ENCODE peak calls at places on chromosomes 4 and X, in six cellular contexts. One of them, this sample, is unnamed.

GRCh38 chr4:45647823-45648222 is 476.0 kb downstream of the GABRG1 start:
- DNase-seq in KG1: no peak
- DNase-seq in activated CD8-positive, alpha-beta memory T cell treated with anti-CD3 and anti-CD28 coated beads, Interleukin-2, amount 10 ng/mL, durations not matched to agents 7 days and 5 days: no peak
- DNase-seq in putamen: no peak
- DNase-seq in HS-5: no peak
- DNase-seq in ELR: no peak
- DNase-seq in this sample: no peak

GRCh38 chrX:83508006-83508405 is at the start of gene POU3F4:
- DNase-seq in activated CD8-positive, alpha-beta memory T cell treated with anti-CD3 and anti-CD28 coated beads, Interleukin-2, amount 10 ng/mL, durations not matched to agents 7 days and 5 days: no peak
- DNase-seq in KG1: no peak
- DNase-seq in putamen: peak
- DNase-seq in ELR: no peak
- DNase-seq in HS-5: no peak
- DNase-seq in this sample: peak

GRCh38 chr4:103754844-103755243 is 35.1 kb upstream of the TACR3 start:
- DNase-seq in activated CD8-positive, alpha-beta memory T cell treated with anti-CD3 and anti-CD28 coated beads, Interleukin-2, amount 10 ng/mL, durations not matched to agents 7 days and 5 days: no peak
- DNase-seq in HS-5: peak
- DNase-seq in KG1: no peak
- DNase-seq in ELR: peak
- DNase-seq in putamen: no peak
- DNase-seq in this sample: no peak

GRCh38 chr4:76007089-76007559 is at the start of gene CXCL9:
- DNase-seq in putamen: no peak
- DNase-seq in HS-5: no peak
- DNase-seq in KG1: no peak
- DNase-seq in ELR: no peak
- DNase-seq in activated CD8-positive, alpha-beta memory T cell treated with anti-CD3 and anti-CD28 coated beads, Interleukin-2, amount 10 ng/mL, durations not matched to agents 7 days and 5 days: no peak
- DNase-seq in this sample: no peak

GRCh38 chrX:54063361-54063760 is 19.1 kb upstream of the PHF8 start:
- DNase-seq in activated CD8-positive, alpha-beta memory T cell treated with anti-CD3 and anti-CD28 coated beads, Interleukin-2, amount 10 ng/mL, durations not matched to agents 7 days and 5 days: no peak
- DNase-seq in putamen: no peak
- DNase-seq in HS-5: no peak
- DNase-seq in KG1: no peak
- DNase-seq in ELR: no peak
- DNase-seq in this sample: no peak

GRCh38 chr4:8534129-8534528 is 46.1 kb upstream of the GPR78 start:
- DNase-seq in KG1: no peak
- DNase-seq in ELR: no peak
- DNase-seq in putamen: no peak
- DNase-seq in activated CD8-positive, alpha-beta memory T cell treated with anti-CD3 and anti-CD28 coated beads, Interleukin-2, amount 10 ng/mL, durations not matched to agents 7 days and 5 days: no peak
- DNase-seq in HS-5: no peak
- DNase-seq in this sample: no peak

GRCh38 chrX:20217279-20217678 is 49.4 kb downstream of the RPS6KA3 start:
- DNase-seq in ELR: peak
- DNase-seq in HS-5: peak
- DNase-seq in KG1: no peak
- DNase-seq in activated CD8-positive, alpha-beta memory T cell treated with anti-CD3 and anti-CD28 coated beads, Interleukin-2, amount 10 ng/mL, durations not matched to agents 7 days and 5 days: no peak
- DNase-seq in putamen: no peak
- DNase-seq in this sample: no peak

GRCh38 chrX:119343856-119344255 is 55.3 kb upstream of the SLC25A43 start:
- DNase-seq in KG1: no peak
- DNase-seq in activated CD8-positive, alpha-beta memory T cell treated with anti-CD3 and anti-CD28 coated beads, Interleukin-2, amount 10 ng/mL, durations not matched to agents 7 days and 5 days: no peak
- DNase-seq in HS-5: no peak
- DNase-seq in putamen: no peak
- DNase-seq in ELR: peak
- DNase-seq in this sample: no peak

GRCh38 chrX:133185119-133185518 is 33.0 kb downstream of the TFDP3 start:
- DNase-seq in HS-5: no peak
- DNase-seq in putamen: no peak
- DNase-seq in activated CD8-positive, alpha-beta memory T cell treated with anti-CD3 and anti-CD28 coated beads, Interleukin-2, amount 10 ng/mL, durations not matched to agents 7 days and 5 days: no peak
- DNase-seq in ELR: no peak
- DNase-seq in KG1: no peak
- DNase-seq in this sample: no peak

GRCh38 chr4:114423582-114423981 is 175.0 kb upstream of the UGT8 start:
- DNase-seq in ELR: no peak
- DNase-seq in putamen: no peak
- DNase-seq in activated CD8-positive, alpha-beta memory T cell treated with anti-CD3 and anti-CD28 coated beads, Interleukin-2, amount 10 ng/mL, durations not matched to agents 7 days and 5 days: no peak
- DNase-seq in KG1: no peak
- DNase-seq in HS-5: no peak
- DNase-seq in this sample: no peak

GRCh38 chr4:76208005-76208765 is 5.4 kb downstream of the SCARB2 start:
- DNase-seq in KG1: no peak
- DNase-seq in putamen: peak
- DNase-seq in ELR: peak
- DNase-seq in HS-5: peak
- DNase-seq in activated CD8-positive, alpha-beta memory T cell treated with anti-CD3 and anti-CD28 coated beads, Interleukin-2, amount 10 ng/mL, durations not matched to agents 7 days and 5 days: no peak
- DNase-seq in this sample: no peak

GRCh38 chrX:132093239-132093860 is 34.5 kb downstream of the FRMD7 start:
- DNase-seq in KG1: no peak
- DNase-seq in ELR: no peak
- DNase-seq in activated CD8-positive, alpha-beta memory T cell treated with anti-CD3 and anti-CD28 coated beads, Interleukin-2, amount 10 ng/mL, durations not matched to agents 7 days and 5 days: no peak
- DNase-seq in putamen: no peak
- DNase-seq in HS-5: no peak
- DNase-seq in this sample: no peak

GRCh38 chr4:1357356-1358248 is 10.6 kb downstream of the UVSSA start:
- DNase-seq in ELR: no peak
- DNase-seq in KG1: no peak
- DNase-seq in putamen: peak
- DNase-seq in activated CD8-positive, alpha-beta memory T cell treated with anti-CD3 and anti-CD28 coated beads, Interleukin-2, amount 10 ng/mL, durations not matched to agents 7 days and 5 days: no peak
- DNase-seq in HS-5: no peak
- DNase-seq in this sample: no peak

GRCh38 chr4:3705236-3705987 is 60.8 kb upstream of the ADRA2C start:
- DNase-seq in activated CD8-positive, alpha-beta memory T cell treated with anti-CD3 and anti-CD28 coated beads, Interleukin-2, amount 10 ng/mL, durations not matched to agents 7 days and 5 days: no peak
- DNase-seq in HS-5: no peak
- DNase-seq in putamen: no peak
- DNase-seq in KG1: no peak
- DNase-seq in ELR: no peak
- DNase-seq in this sample: no peak

GRCh38 chrX:103376979-103377324 is 614 bp downstream of the BEX3 start:
- DNase-seq in KG1: no peak
- DNase-seq in putamen: peak
- DNase-seq in activated CD8-positive, alpha-beta memory T cell treated with anti-CD3 and anti-CD28 coated beads, Interleukin-2, amount 10 ng/mL, durations not matched to agents 7 days and 5 days: no peak
- DNase-seq in ELR: peak
- DNase-seq in HS-5: no peak
- DNase-seq in this sample: peak

GRCh38 chr4:38062088-38062893 is 102.1 kb downstream of the PTTG2 start:
- DNase-seq in putamen: peak
- DNase-seq in ELR: peak
- DNase-seq in activated CD8-positive, alpha-beta memory T cell treated with anti-CD3 and anti-CD28 coated beads, Interleukin-2, amount 10 ng/mL, durations not matched to agents 7 days and 5 days: peak
- DNase-seq in KG1: peak
- DNase-seq in HS-5: peak
- DNase-seq in this sample: peak

GRCh38 chr4:141134051-141134450 is 782 bp upstream of the RNF150 start:
- DNase-seq in putamen: no peak
- DNase-seq in KG1: no peak
- DNase-seq in HS-5: no peak
- DNase-seq in activated CD8-positive, alpha-beta memory T cell treated with anti-CD3 and anti-CD28 coated beads, Interleukin-2, amount 10 ng/mL, durations not matched to agents 7 days and 5 days: no peak
- DNase-seq in ELR: peak
- DNase-seq in this sample: no peak

GRCh38 chrX:105973387-105973739 is 65.2 kb downstream of the SERPINA7 start:
- DNase-seq in ELR: no peak
- DNase-seq in putamen: no peak
- DNase-seq in HS-5: no peak
- DNase-seq in KG1: no peak
- DNase-seq in activated CD8-positive, alpha-beta memory T cell treated with anti-CD3 and anti-CD28 coated beads, Interleukin-2, amount 10 ng/mL, durations not matched to agents 7 days and 5 days: no peak
- DNase-seq in this sample: no peak

This sample was measured in ecto neural progenitor cell.